ENCODE peak calls at places on chromosomes 6 and 20, in nine cellular contexts. One of them, this sample, is unnamed.

GRCh38 chr6:160534050-160534696 is 129.9 kb downstream of the LPA start:
- DNase-seq in SW 1271: no peak
- DNase-seq in coronary artery: no peak
- DNase-seq in AG04450: no peak
- DNase-seq in tibial artery: peak
- DNase-seq in stimulated activated CD4-positive, alpha-beta T cell treated with anti-CD3 and anti-CD28 coated beads, Interleukin-15, amount 100 ng/mL, for 48 hours: peak
- DNase-seq in endothelial cell: peak
- DNase-seq in NCI-H1105 treated with DMSO at 0.1 percent for 48 hours: peak
- DNase-seq in T-helper 9 cell: peak
- DNase-seq in this sample: peak

GRCh38 chr20:50187403-50188051 is 3.1 kb upstream of the CEBPB start:
- DNase-seq in stimulated activated CD4-positive, alpha-beta T cell treated with anti-CD3 and anti-CD28 coated beads, Interleukin-15, amount 100 ng/mL, for 48 hours: no peak
- DNase-seq in tibial artery: no peak
- DNase-seq in NCI-H1105 treated with DMSO at 0.1 percent for 48 hours: no peak
- DNase-seq in endothelial cell: no peak
- DNase-seq in T-helper 9 cell: no peak
- DNase-seq in AG04450: no peak
- DNase-seq in SW 1271: no peak
- DNase-seq in coronary artery: no peak
- DNase-seq in this sample: no peak

GRCh38 chr20:38659613-38659880 is 57.9 kb downstream of the ARHGAP40 start:
- DNase-seq in NCI-H1105 treated with DMSO at 0.1 percent for 48 hours: no peak
- DNase-seq in AG04450: no peak
- DNase-seq in SW 1271: no peak
- DNase-seq in tibial artery: no peak
- DNase-seq in T-helper 9 cell: no peak
- DNase-seq in coronary artery: no peak
- DNase-seq in stimulated activated CD4-positive, alpha-beta T cell treated with anti-CD3 and anti-CD28 coated beads, Interleukin-15, amount 100 ng/mL, for 48 hours: no peak
- DNase-seq in endothelial cell: no peak
- DNase-seq in this sample: no peak

GRCh38 chr6:50655848-50656453 is 57.4 kb upstream of the TFAP2D start:
- DNase-seq in tibial artery: no peak
- DNase-seq in AG04450: no peak
- DNase-seq in stimulated activated CD4-positive, alpha-beta T cell treated with anti-CD3 and anti-CD28 coated beads, Interleukin-15, amount 100 ng/mL, for 48 hours: no peak
- DNase-seq in NCI-H1105 treated with DMSO at 0.1 percent for 48 hours: peak
- DNase-seq in T-helper 9 cell: no peak
- DNase-seq in SW 1271: no peak
- DNase-seq in endothelial cell: peak
- DNase-seq in coronary artery: no peak
- DNase-seq in this sample: peak

GRCh38 chr6:18148304-18149025 is 6.4 kb downstream of the TPMT start:
- DNase-seq in endothelial cell: no peak
- DNase-seq in coronary artery: no peak
- DNase-seq in SW 1271: no peak
- DNase-seq in tibial artery: no peak
- DNase-seq in stimulated activated CD4-positive, alpha-beta T cell treated with anti-CD3 and anti-CD28 coated beads, Interleukin-15, amount 100 ng/mL, for 48 hours: no peak
- DNase-seq in AG04450: peak
- DNase-seq in T-helper 9 cell: no peak
- DNase-seq in NCI-H1105 treated with DMSO at 0.1 percent for 48 hours: no peak
- DNase-seq in this sample: no peak

GRCh38 chr20:18904624-18905023 is 91.0 kb downstream of the SCP2D1 start:
- DNase-seq in AG04450: no peak
- DNase-seq in SW 1271: no peak
- DNase-seq in endothelial cell: peak
- DNase-seq in coronary artery: no peak
- DNase-seq in stimulated activated CD4-positive, alpha-beta T cell treated with anti-CD3 and anti-CD28 coated beads, Interleukin-15, amount 100 ng/mL, for 48 hours: no peak
- DNase-seq in T-helper 9 cell: no peak
- DNase-seq in NCI-H1105 treated with DMSO at 0.1 percent for 48 hours: peak
- DNase-seq in tibial artery: no peak
- DNase-seq in this sample: no peak

GRCh38 chr6:170230520-170231390 is 60.1 kb downstream of the DLL1 start:
- DNase-seq in endothelial cell: no peak
- DNase-seq in coronary artery: no peak
- DNase-seq in stimulated activated CD4-positive, alpha-beta T cell treated with anti-CD3 and anti-CD28 coated beads, Interleukin-15, amount 100 ng/mL, for 48 hours: no peak
- DNase-seq in AG04450: no peak
- DNase-seq in tibial artery: no peak
- DNase-seq in SW 1271: no peak
- DNase-seq in NCI-H1105 treated with DMSO at 0.1 percent for 48 hours: no peak
- DNase-seq in T-helper 9 cell: no peak
- DNase-seq in this sample: no peak

GRCh38 chr6:41591859-41592502 is 45.8 kb downstream of the FOXP4 start:
- DNase-seq in tibial artery: peak
- DNase-seq in stimulated activated CD4-positive, alpha-beta T cell treated with anti-CD3 and anti-CD28 coated beads, Interleukin-15, amount 100 ng/mL, for 48 hours: peak
- DNase-seq in SW 1271: peak
- DNase-seq in endothelial cell: peak
- DNase-seq in coronary artery: peak
- DNase-seq in NCI-H1105 treated with DMSO at 0.1 percent for 48 hours: peak
- DNase-seq in T-helper 9 cell: peak
- DNase-seq in AG04450: peak
- DNase-seq in this sample: peak

GRCh38 chr6:112511441-112511840 is 164.3 kb downstream of the RFPL4B start:
- DNase-seq in SW 1271: no peak
- DNase-seq in coronary artery: no peak
- DNase-seq in tibial artery: no peak
- DNase-seq in NCI-H1105 treated with DMSO at 0.1 percent for 48 hours: no peak
- DNase-seq in stimulated activated CD4-positive, alpha-beta T cell treated with anti-CD3 and anti-CD28 coated beads, Interleukin-15, amount 100 ng/mL, for 48 hours: no peak
- DNase-seq in AG04450: no peak
- DNase-seq in T-helper 9 cell: no peak
- DNase-seq in endothelial cell: no peak
- DNase-seq in this sample: no peak

GRCh38 chr6:44222987-44223470 is 366 bp upstream of the SLC29A1 start:
- DNase-seq in T-helper 9 cell: no peak
- DNase-seq in coronary artery: no peak
- DNase-seq in SW 1271: no peak
- DNase-seq in stimulated activated CD4-positive, alpha-beta T cell treated with anti-CD3 and anti-CD28 coated beads, Interleukin-15, amount 100 ng/mL, for 48 hours: no peak
- DNase-seq in tibial artery: peak
- DNase-seq in NCI-H1105 treated with DMSO at 0.1 percent for 48 hours: no peak
- DNase-seq in endothelial cell: no peak
- DNase-seq in AG04450: no peak
- DNase-seq in this sample: no peak

GRCh38 chr6:74253261-74253660 is 557.3 kb downstream of the CD109 start:
- DNase-seq in coronary artery: no peak
- DNase-seq in tibial artery: no peak
- DNase-seq in endothelial cell: no peak
- DNase-seq in SW 1271: no peak
- DNase-seq in T-helper 9 cell: no peak
- DNase-seq in AG04450: no peak
- DNase-seq in NCI-H1105 treated with DMSO at 0.1 percent for 48 hours: no peak
- DNase-seq in stimulated activated CD4-positive, alpha-beta T cell treated with anti-CD3 and anti-CD28 coated beads, Interleukin-15, amount 100 ng/mL, for 48 hours: no peak
- DNase-seq in this sample: no peak

GRCh38 chr6:22062807-22063408 is 233.9 kb downstream of the PRL start:
- DNase-seq in tibial artery: no peak
- DNase-seq in T-helper 9 cell: no peak
- DNase-seq in endothelial cell: no peak
- DNase-seq in SW 1271: no peak
- DNase-seq in AG04450: no peak
- DNase-seq in stimulated activated CD4-positive, alpha-beta T cell treated with anti-CD3 and anti-CD28 coated beads, Interleukin-15, amount 100 ng/mL, for 48 hours: peak
- DNase-seq in coronary artery: no peak
- DNase-seq in NCI-H1105 treated with DMSO at 0.1 percent for 48 hours: no peak
- DNase-seq in this sample: no peak

GRCh38 chr6:25218346-25218745 is 60.8 kb upstream of the CARMIL1 start:
- DNase-seq in T-helper 9 cell: no peak
- DNase-seq in endothelial cell: no peak
- DNase-seq in SW 1271: no peak
- DNase-seq in tibial artery: no peak
- DNase-seq in NCI-H1105 treated with DMSO at 0.1 percent for 48 hours: peak
- DNase-seq in coronary artery: no peak
- DNase-seq in AG04450: no peak
- DNase-seq in stimulated activated CD4-positive, alpha-beta T cell treated with anti-CD3 and anti-CD28 coated beads, Interleukin-15, amount 100 ng/mL, for 48 hours: no peak
- DNase-seq in this sample: no peak